ENCODE peak calls at places on chromosomes 5 and 9, in six cellular contexts. One of them, this sample, is unnamed.

GRCh38 chr5:154202379-154203260 is 12.1 kb downstream of the GALNT10 start:
- DNase-seq in activated CD4-positive, alpha-beta T cell treated with anti-CD3 and anti-CD28 coated beads for 24 hours: peak
- DNase-seq in bronchial epithelial cell: no peak
- DNase-seq in DMS153: peak
- DNase-seq in NCI-H1048: no peak
- DNase-seq in neural crest cell: no peak
- DNase-seq in this sample: no peak

GRCh38 chr5:128774605-128775004 is 190.7 kb upstream of the SLC27A6 start:
- DNase-seq in activated CD4-positive, alpha-beta T cell treated with anti-CD3 and anti-CD28 coated beads for 24 hours: no peak
- DNase-seq in bronchial epithelial cell: peak
- DNase-seq in DMS153: no peak
- DNase-seq in NCI-H1048: no peak
- DNase-seq in neural crest cell: no peak
- DNase-seq in this sample: no peak

GRCh38 chr5:173923236-173924104 is 35.3 kb downstream of the CPEB4 start:
- DNase-seq in activated CD4-positive, alpha-beta T cell treated with anti-CD3 and anti-CD28 coated beads for 24 hours: no peak
- DNase-seq in bronchial epithelial cell: no peak
- DNase-seq in DMS153: no peak
- DNase-seq in NCI-H1048: no peak
- DNase-seq in neural crest cell: no peak
- DNase-seq in this sample: no peak

GRCh38 chr5:66529182-66529581 is 67.0 kb upstream of the MAST4 start:
- DNase-seq in activated CD4-positive, alpha-beta T cell treated with anti-CD3 and anti-CD28 coated beads for 24 hours: no peak
- DNase-seq in bronchial epithelial cell: no peak
- DNase-seq in DMS153: no peak
- DNase-seq in NCI-H1048: no peak
- DNase-seq in neural crest cell: no peak
- DNase-seq in this sample: no peak

GRCh38 chr5:135398160-135398854 is 724 bp downstream of the MACROH2A1 start:
- DNase-seq in activated CD4-positive, alpha-beta T cell treated with anti-CD3 and anti-CD28 coated beads for 24 hours: peak
- DNase-seq in bronchial epithelial cell: peak
- DNase-seq in DMS153: peak
- DNase-seq in NCI-H1048: no peak
- DNase-seq in neural crest cell: peak
- DNase-seq in this sample: peak

GRCh38 chr9:77440057-77440456 is 208.1 kb downstream of the GNA14 start:
- DNase-seq in activated CD4-positive, alpha-beta T cell treated with anti-CD3 and anti-CD28 coated beads for 24 hours: no peak
- DNase-seq in bronchial epithelial cell: no peak
- DNase-seq in DMS153: peak
- DNase-seq in NCI-H1048: no peak
- DNase-seq in neural crest cell: no peak
- DNase-seq in this sample: no peak

GRCh38 chr9:131180454-131180853 is 55.1 kb downstream of the NUP214 start:
- DNase-seq in activated CD4-positive, alpha-beta T cell treated with anti-CD3 and anti-CD28 coated beads for 24 hours: no peak
- DNase-seq in bronchial epithelial cell: no peak
- DNase-seq in DMS153: no peak
- DNase-seq in NCI-H1048: no peak
- DNase-seq in neural crest cell: no peak
- DNase-seq in this sample: no peak

GRCh38 chr5:66807743-66808142 is 211.6 kb downstream of the MAST4 start:
- DNase-seq in activated CD4-positive, alpha-beta T cell treated with anti-CD3 and anti-CD28 coated beads for 24 hours: no peak
- DNase-seq in bronchial epithelial cell: peak
- DNase-seq in DMS153: no peak
- DNase-seq in NCI-H1048: no peak
- DNase-seq in neural crest cell: no peak
- DNase-seq in this sample: peak

GRCh38 chr9:132644251-132644650 is 25.5 kb downstream of the DDX31 start:
- DNase-seq in activated CD4-positive, alpha-beta T cell treated with anti-CD3 and anti-CD28 coated beads for 24 hours: no peak
- DNase-seq in bronchial epithelial cell: no peak
- DNase-seq in DMS153: no peak
- DNase-seq in NCI-H1048: no peak
- DNase-seq in neural crest cell: no peak
- DNase-seq in this sample: peak

GRCh38 chr5:97229688-97230285 is 46.7 kb upstream of the RIOK2 start:
- DNase-seq in activated CD4-positive, alpha-beta T cell treated with anti-CD3 and anti-CD28 coated beads for 24 hours: no peak
- DNase-seq in bronchial epithelial cell: peak
- DNase-seq in DMS153: no peak
- DNase-seq in NCI-H1048: no peak
- DNase-seq in neural crest cell: no peak
- DNase-seq in this sample: no peak

GRCh38 chr9:99356512-99356971 is 134.5 kb downstream of the SEC61B start:
- DNase-seq in activated CD4-positive, alpha-beta T cell treated with anti-CD3 and anti-CD28 coated beads for 24 hours: no peak
- DNase-seq in bronchial epithelial cell: no peak
- DNase-seq in DMS153: no peak
- DNase-seq in NCI-H1048: no peak
- DNase-seq in neural crest cell: no peak
- DNase-seq in this sample: no peak

GRCh38 chr9:1098551-1098950 is 48.4 kb downstream of the DMRT2 start:
- DNase-seq in activated CD4-positive, alpha-beta T cell treated with anti-CD3 and anti-CD28 coated beads for 24 hours: no peak
- DNase-seq in bronchial epithelial cell: peak
- DNase-seq in DMS153: no peak
- DNase-seq in NCI-H1048: no peak
- DNase-seq in neural crest cell: no peak
- DNase-seq in this sample: peak

GRCh38 chr5:74209566-74209965 is 431.0 kb downstream of the ENC1 start:
- DNase-seq in activated CD4-positive, alpha-beta T cell treated with anti-CD3 and anti-CD28 coated beads for 24 hours: no peak
- DNase-seq in bronchial epithelial cell: no peak
- DNase-seq in DMS153: no peak
- DNase-seq in NCI-H1048: no peak
- DNase-seq in neural crest cell: no peak
- DNase-seq in this sample: no peak

GRCh38 chr9:33795819-33796218 is 458 bp downstream of the PRSS3 start:
- DNase-seq in activated CD4-positive, alpha-beta T cell treated with anti-CD3 and anti-CD28 coated beads for 24 hours: no peak
- DNase-seq in bronchial epithelial cell: no peak
- DNase-seq in DMS153: no peak
- DNase-seq in NCI-H1048: no peak
- DNase-seq in neural crest cell: no peak
- DNase-seq in this sample: no peak

GRCh38 chr5:129094924-129095797 is 612 bp downstream of the ISOC1 start:
- DNase-seq in activated CD4-positive, alpha-beta T cell treated with anti-CD3 and anti-CD28 coated beads for 24 hours: peak
- DNase-seq in bronchial epithelial cell: peak
- DNase-seq in DMS153: no peak
- DNase-seq in NCI-H1048: peak
- DNase-seq in neural crest cell: peak
- DNase-seq in this sample: peak

GRCh38 chr5:57613726-57614125 is 131.1 kb upstream of the ACTBL2 start:
- DNase-seq in activated CD4-positive, alpha-beta T cell treated with anti-CD3 and anti-CD28 coated beads for 24 hours: no peak
- DNase-seq in bronchial epithelial cell: no peak
- DNase-seq in DMS153: no peak
- DNase-seq in NCI-H1048: no peak
- DNase-seq in neural crest cell: no peak
- DNase-seq in this sample: no peak

GRCh38 chr9:114207034-114207815 is 51.9 kb downstream of the COL27A1 start:
- DNase-seq in activated CD4-positive, alpha-beta T cell treated with anti-CD3 and anti-CD28 coated beads for 24 hours: no peak
- DNase-seq in bronchial epithelial cell: no peak
- DNase-seq in DMS153: no peak
- DNase-seq in NCI-H1048: no peak
- DNase-seq in neural crest cell: no peak
- DNase-seq in this sample: peak

GRCh38 chr5:96927008-96927407 is 8.9 kb upstream of the LNPEP start:
- DNase-seq in activated CD4-positive, alpha-beta T cell treated with anti-CD3 and anti-CD28 coated beads for 24 hours: no peak
- DNase-seq in bronchial epithelial cell: peak
- DNase-seq in DMS153: no peak
- DNase-seq in NCI-H1048: no peak
- DNase-seq in neural crest cell: no peak
- DNase-seq in this sample: no peak

GRCh38 chr9:36924071-36924470 is 110.0 kb downstream of the PAX5 start:
- DNase-seq in activated CD4-positive, alpha-beta T cell treated with anti-CD3 and anti-CD28 coated beads for 24 hours: no peak
- DNase-seq in bronchial epithelial cell: peak
- DNase-seq in DMS153: peak
- DNase-seq in NCI-H1048: no peak
- DNase-seq in neural crest cell: no peak
- DNase-seq in this sample: peak

GRCh38 chr5:176406436-176407052 is 9.8 kb downstream of the CLTB start:
- DNase-seq in activated CD4-positive, alpha-beta T cell treated with anti-CD3 and anti-CD28 coated beads for 24 hours: no peak
- DNase-seq in bronchial epithelial cell: no peak
- DNase-seq in DMS153: no peak
- DNase-seq in NCI-H1048: no peak
- DNase-seq in neural crest cell: no peak
- DNase-seq in this sample: peak

GRCh38 chr5:78594946-78595921 is 53.3 kb downstream of the LHFPL2 start:
- DNase-seq in activated CD4-positive, alpha-beta T cell treated with anti-CD3 and anti-CD28 coated beads for 24 hours: no peak
- DNase-seq in bronchial epithelial cell: peak
- DNase-seq in DMS153: no peak
- DNase-seq in NCI-H1048: no peak
- DNase-seq in neural crest cell: no peak
- DNase-seq in this sample: peak

GRCh38 chr5:141547921-141548320 is 59.0 kb downstream of the PCDHGC5 start:
- DNase-seq in activated CD4-positive, alpha-beta T cell treated with anti-CD3 and anti-CD28 coated beads for 24 hours: no peak
- DNase-seq in bronchial epithelial cell: no peak
- DNase-seq in DMS153: no peak
- DNase-seq in NCI-H1048: no peak
- DNase-seq in neural crest cell: no peak
- DNase-seq in this sample: no peak

GRCh38 chr9:122309861-122310260 is 45.2 kb downstream of the MRRF start:
- DNase-seq in activated CD4-positive, alpha-beta T cell treated with anti-CD3 and anti-CD28 coated beads for 24 hours: no peak
- DNase-seq in bronchial epithelial cell: no peak
- DNase-seq in DMS153: no peak
- DNase-seq in NCI-H1048: no peak
- DNase-seq in neural crest cell: no peak
- DNase-seq in this sample: no peak

GRCh38 chr5:92778261-92778660 is 802.8 kb downstream of the NR2F1-AS1 start:
- DNase-seq in activated CD4-positive, alpha-beta T cell treated with anti-CD3 and anti-CD28 coated beads for 24 hours: no peak
- DNase-seq in bronchial epithelial cell: no peak
- DNase-seq in DMS153: no peak
- DNase-seq in NCI-H1048: no peak
- DNase-seq in neural crest cell: no peak
- DNase-seq in this sample: no peak